ENCODE peak calls at places on chromosomes 7 and 10, in ten cellular contexts. J, O, T, V, W, F, S, Y, R and Q are unnamed samples.

GRCh38 chr7:73852500-73852899 is 8.5 kb upstream of the TMEM270 start:
- DNase-seq in J (no peak), O (no peak), T (no peak), V (no peak), W (no peak), F (peak; percentile 23), S (no peak), Y (no peak), R (no peak), Q (no peak)

GRCh38 chr10:103765981-103766380 is 89.4 kb downstream of the SH3PXD2A start:
- DNase-seq in J (peak; percentile 12), O (no peak), T (no peak), V (no peak), W (no peak), F (peak; percentile 83), S (peak; percentile 78), Y (no peak), R (no peak), Q (peak; percentile 30)

GRCh38 chr7:20219446-20220292 is 2.5 kb upstream of the MACC1 start:
- DNase-seq in J (peak; percentile 99), O (no peak), T (peak; percentile 85), V (peak; percentile 90), W (no peak), F (peak; percentile 78), S (peak; percentile 96), Y (no peak), R (peak; percentile 99), Q (peak; percentile 100)

GRCh38 chr7:158070222-158070920 is 517.3 kb downstream of the PTPRN2 start:
- DNase-seq in J (no peak), O (no peak), T (no peak), V (no peak), W (no peak), F (no peak), S (peak; percentile 5), Y (no peak), R (no peak), Q (no peak)

GRCh38 chr7:135512135-135512887 is 2.4 kb upstream of the CNOT4 start:
- DNase-seq in J (peak; percentile 52), O (no peak), T (peak; percentile 77), V (no peak), W (no peak), F (no peak), S (no peak), Y (peak; percentile 69), R (peak; percentile 37), Q (peak; percentile 89)

GRCh38 chr10:124240721-124241350 is 147.4 kb upstream of the CHST15 start:
- DNase-seq in J (no peak), O (no peak), T (no peak), V (peak; percentile 2), W (no peak), F (no peak), S (no peak), Y (no peak), R (no peak), Q (no peak)

GRCh38 chr10:88931548-88931947 is 21.0 kb downstream of the ACTA2 start:
- DNase-seq in J (peak; percentile 25), O (no peak), T (no peak), V (no peak), W (no peak), F (no peak), S (no peak), Y (no peak), R (no peak), Q (no peak)

GRCh38 chr10:30384791-30385201 is 35.7 kb upstream of the MTPAP start:
- DNase-seq in J (peak; percentile 34), O (no peak), T (peak; percentile 34), V (no peak), W (no peak), F (no peak), S (no peak), Y (peak; percentile 58), R (no peak), Q (peak; percentile 59)

GRCh38 chr10:8146650-8147049 is 92.2 kb downstream of the GATA3 start:
- DNase-seq in J (no peak), O (no peak), T (no peak), V (no peak), W (no peak), F (no peak), S (no peak), Y (no peak), R (no peak), Q (no peak)

GRCh38 chr7:114048386-114049235 is 129.8 kb upstream of the PPP1R3A start:
- DNase-seq in J (peak; percentile 23), O (no peak), T (peak; percentile 13), V (no peak), W (no peak), F (no peak), S (no peak), Y (peak; percentile 6), R (no peak), Q (peak; percentile 39)

GRCh38 chr7:81618400-81619014 is 151.3 kb downstream of the HGF start:
- DNase-seq in J (peak; percentile 98), O (no peak), T (no peak), V (no peak), W (no peak), F (no peak), S (no peak), Y (peak; percentile 27), R (no peak), Q (peak; percentile 41)

GRCh38 chr7:12030116-12030515 is 181.0 kb upstream of the TMEM106B start:
- DNase-seq in J (peak; percentile 39), O (no peak), T (no peak), V (no peak), W (no peak), F (no peak), S (no peak), Y (no peak), R (no peak), Q (no peak)

GRCh38 chr10:131949041-131949862 is 32.5 kb downstream of the BNIP3 start:
- DNase-seq in J (no peak), O (no peak), T (no peak), V (no peak), W (no peak), F (no peak), S (no peak), Y (no peak), R (no peak), Q (no peak)

GRCh38 chr7:44461387-44461786 is 29.1 kb downstream of the NUDCD3 start:
- DNase-seq in J (peak; percentile 79), O (no peak), T (no peak), V (no peak), W (no peak), F (no peak), S (no peak), Y (no peak), R (peak; percentile 39), Q (peak; percentile 79)

GRCh38 chr10:94361161-94361794 is 1.5 kb downstream of the NOC3L start:
- DNase-seq in J (no peak), O (peak; percentile 56), T (no peak), V (peak; percentile 26), W (no peak), F (no peak), S (peak; percentile 62), Y (no peak), R (peak; percentile 16), Q (peak; percentile 33)

GRCh38 chr10:49332333-49332732 is 33.4 kb downstream of the C10orf71 start:
- DNase-seq in J (no peak), O (no peak), T (no peak), V (no peak), W (no peak), F (no peak), S (no peak), Y (no peak), R (no peak), Q (no peak)

GRCh38 chr7:104160375-104160774 is 47.4 kb downstream of the ORC5 start:
- DNase-seq in J (peak; percentile 42), O (no peak), T (no peak), V (no peak), W (no peak), F (no peak), S (no peak), Y (no peak), R (no peak), Q (peak; percentile 28)

DNA sequence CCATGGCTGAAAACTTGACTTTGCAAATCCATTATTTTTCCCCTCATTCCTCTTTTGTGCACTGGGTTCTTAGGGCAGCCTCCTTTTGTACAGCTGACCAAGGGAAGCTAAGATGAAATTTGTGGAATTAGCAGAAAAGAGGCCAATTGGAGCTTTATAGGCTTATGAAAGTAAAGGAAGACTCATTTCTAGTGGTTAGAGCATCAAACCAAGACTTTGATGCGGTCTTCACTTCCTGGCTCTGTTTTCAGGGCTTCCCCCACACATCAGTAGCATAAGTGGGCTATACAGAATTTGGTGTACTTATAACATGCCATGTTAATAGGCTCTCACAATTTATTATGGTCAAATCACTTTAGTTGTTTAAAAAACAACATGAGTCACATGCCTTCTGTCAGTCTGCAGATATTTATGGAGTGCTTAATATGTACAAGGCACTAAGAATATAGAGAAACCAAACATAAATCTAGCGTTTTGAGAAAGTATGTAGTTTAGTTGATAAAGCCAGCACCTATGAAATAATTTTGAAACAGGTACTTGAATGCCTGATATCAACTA is 5.7 kb downstream of the AUTS2 start:
- DNase-seq in J (no peak), O (no peak), T (no peak), V (no peak), W (no peak), F (no peak), S (no peak), Y (no peak), R (peak; percentile 53), Q (no peak)
- H3K4me3 ChIP-seq in J (no peak overlapping the region), O (no peak overlapping the region), T (no peak overlapping the region), V (no peak overlapping the region), W (no peak overlapping the region), F (no peak overlapping the region), S (no peak overlapping the region), Y (no peak overlapping the region), R (peak overlapping the region; percentile 53), Q (no peak overlapping the region)

DNA sequence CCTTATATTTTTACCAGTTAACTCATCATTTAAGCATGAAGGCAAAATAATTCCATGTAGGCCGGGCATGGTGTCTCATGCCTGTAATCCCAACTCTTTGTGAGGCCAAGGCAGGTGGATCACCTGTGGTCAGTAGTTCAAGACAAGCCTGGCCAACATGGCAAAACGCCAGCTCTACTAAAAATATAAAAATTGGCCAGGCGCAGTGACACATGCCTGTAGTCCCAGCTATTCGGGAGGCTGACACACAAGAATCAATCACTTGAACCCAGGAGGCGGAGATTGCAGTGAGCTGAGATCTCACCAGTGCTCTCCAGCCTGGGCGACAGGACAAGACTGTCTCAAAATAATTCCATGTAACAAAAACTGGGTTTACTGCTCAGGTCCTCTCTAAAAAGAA is 18.3 kb downstream of the HNRNPA2B1 start:
- DNase-seq in J (no peak), O (no peak), T (no peak), V (no peak), W (peak; percentile 23), F (no peak), S (no peak), Y (no peak), R (no peak), Q (peak; percentile 50)
- TF ChIP-seq POLR2A in J (no peak), O (no peak), T (no peak), V (peak; percentile 8), W (no peak), F (no peak), S (no peak), Y (no peak), R (no peak), Q (peak; percentile 7)

GRCh38 chr7:30817060-30817770 is 46.0 kb downstream of the MINDY4 start:
- DNase-seq in J (peak; percentile 54), O (no peak), T (no peak), V (no peak), W (no peak), F (no peak), S (no peak), Y (no peak), R (no peak), Q (no peak)
- H3K4me3 ChIP-seq in J (no peak overlapping the region), O (no peak overlapping the region), T (no peak overlapping the region), V (no peak overlapping the region), W (no peak overlapping the region), F (no peak overlapping the region), S (no peak overlapping the region), Y (no peak overlapping the region), R (no peak overlapping the region), Q (no peak overlapping the region)

GRCh38 chr10:11242443-11243386 is 225.0 kb downstream of the CELF2 start:
- DNase-seq in J (peak; percentile 62), O (no peak), T (no peak), V (peak; percentile 59), W (peak; percentile 63), F (peak; percentile 79), S (peak; percentile 74), Y (no peak), R (peak; percentile 90), Q (no peak)
- TF ChIP-seq POLR2A in J (no peak), O (no peak), T (no peak), V (no peak), W (no peak), F (no peak), S (no peak), Y (no peak), R (peak; percentile 86), Q (no peak)